ENCODE peak calls at places on chromosomes 3 and 15, in eight cellular contexts. F is DMS79 treated with DMSO at 0.1 percent for 48 hours; N is tibial artery; X is HFF-Myc; I is activated CD4-positive, alpha-beta T cell treated with anti-CD3 and anti-CD28 coated beads, Interleukin-2, amount 50 U/mL, for 24 hours; Q is NCI-H226; Z is Kasumi-1; G is stimulated activated CD8-positive, alpha-beta memory T cell treated with anti-CD3 and anti-CD28 coated beads, Interleukin-4, amount 100 ng/mL, for 1 hour. C is an unnamed sample.

GRCh38 chr15:67240235-67241131 is 14.0 kb downstream of the AAGAB start:
- DNase-seq in F (no peak), N (no peak), X (no peak), I (no peak), Q (peak), Z (peak), G (no peak), C (no peak)

GRCh38 chr15:28861031-28861534 is 12.6 kb upstream of the GOLGA6L7 start:
- DNase-seq in F (no peak), N (peak), X (no peak), I (no peak), Q (no peak), Z (no peak), G (no peak), C (no peak)

GRCh38 chr3:14730703-14731102 is 55.8 kb downstream of the C3orf20 start:
- DNase-seq in F (no peak), N (no peak), X (no peak), I (no peak), Q (no peak), Z (no peak), G (no peak), C (no peak)

GRCh38 chr3:136576279-136577009 is 175.7 kb downstream of the STAG1 start:
- DNase-seq in F (no peak), N (no peak), X (no peak), I (no peak), Q (no peak), Z (no peak), G (no peak), C (no peak)

GRCh38 chr3:101667331-101667730 is 9.6 kb downstream of the ZBTB11 start:
- DNase-seq in F (no peak), N (no peak), X (no peak), I (no peak), Q (no peak), Z (no peak), G (no peak), C (no peak)

GRCh38 chr3:179703816-179704215 is 51.0 kb downstream of the USP13 start:
- DNase-seq in F (no peak), N (no peak), X (no peak), I (no peak), Q (no peak), Z (no peak), G (no peak), C (no peak)

GRCh38 chr3:102233881-102234280 is 200.9 kb upstream of the ZPLD1 start:
- DNase-seq in F (no peak), N (no peak), X (no peak), I (no peak), Q (no peak), Z (no peak), G (no peak), C (no peak)

GRCh38 chr15:101675015-101675414 is 22.8 kb upstream of the TM2D3 start:
- DNase-seq in F (no peak), N (no peak), X (no peak), I (no peak), Q (peak), Z (no peak), G (no peak), C (no peak)

GRCh38 chr3:10224794-10225660 is 23.2 kb upstream of the TATDN2 start:
- DNase-seq in F (peak), N (peak), X (no peak), I (peak), Q (peak), Z (peak), G (no peak), C (no peak)

GRCh38 chr15:45179221-45179985 is 8.4 kb downstream of the SHF start:
- DNase-seq in F (peak), N (no peak), X (no peak), I (no peak), Q (no peak), Z (no peak), G (no peak), C (no peak)

GRCh38 chr3:54309601-54310000 is 187.2 kb downstream of the CACNA2D3 start:
- DNase-seq in F (peak), N (no peak), X (no peak), I (no peak), Q (no peak), Z (no peak), G (no peak), C (no peak)

GRCh38 chr3:49305608-49306007 is 28.6 kb upstream of the C3orf62 start:
- DNase-seq in F (no peak), N (no peak), X (no peak), I (no peak), Q (no peak), Z (no peak), G (no peak), C (no peak)

GRCh38 chr15:76293361-76293760 is 17.9 kb downstream of the ETFA start:
- DNase-seq in F (no peak), N (no peak), X (no peak), I (no peak), Q (no peak), Z (no peak), G (no peak), C (no peak)

C was measured in smooth muscle cell of the brain vasculature.